ENCODE peak calls at places on chromosomes 16 and 17, in eight cellular contexts. One of them, this sample, is unnamed.

GRCh38 chr17:57861737-57862409 is 12.0 kb upstream of the MRPS23 start:
- DNase-seq in endothelial cell of umbilical vein: peak; percentile 26
- DNase-seq in transverse colon: peak; percentile 66
- DNase-seq in A549: peak; percentile 65
- DNase-seq in heart left ventricle: peak; percentile 81
- DNase-seq in body of pancreas: peak; percentile 85
- DNase-seq in suprapubic skin: peak; percentile 80
- DNase-seq in right lobe of liver: peak; percentile 65
- DNase-seq in this sample: peak; percentile 86

GRCh38 chr17:65467156-65467555 is 94.3 kb downstream of the AXIN2 start:
- DNase-seq in suprapubic skin: no peak
- DNase-seq in body of pancreas: no peak
- DNase-seq in A549: no peak
- DNase-seq in endothelial cell of umbilical vein: no peak
- DNase-seq in transverse colon: no peak
- DNase-seq in heart left ventricle: no peak
- DNase-seq in right lobe of liver: no peak
- DNase-seq in this sample: no peak

GRCh38 chr16:19167710-19168172 is 299 bp upstream of the SYT17 start:
- DNase-seq in endothelial cell of umbilical vein: peak; percentile 65
- DNase-seq in right lobe of liver: peak; percentile 85
- DNase-seq in A549: peak; percentile 90
- DNase-seq in transverse colon: peak; percentile 83
- DNase-seq in suprapubic skin: peak; percentile 68
- DNase-seq in body of pancreas: peak; percentile 70
- DNase-seq in heart left ventricle: peak; percentile 71
- DNase-seq in this sample: peak; percentile 75

GRCh38 chr16:53415504-53415903 is 18.8 kb upstream of the RBL2 start:
- DNase-seq in heart left ventricle: no peak
- DNase-seq in transverse colon: no peak
- DNase-seq in right lobe of liver: no peak
- DNase-seq in suprapubic skin: no peak
- DNase-seq in body of pancreas: no peak
- DNase-seq in A549: peak; percentile 22
- DNase-seq in endothelial cell of umbilical vein: no peak
- DNase-seq in this sample: no peak

GRCh38 chr17:17181666-17182600 is 24.2 kb downstream of the PLD6 start:
- DNase-seq in transverse colon: no peak
- DNase-seq in heart left ventricle: no peak
- DNase-seq in body of pancreas: no peak
- DNase-seq in suprapubic skin: no peak
- DNase-seq in A549: no peak
- DNase-seq in endothelial cell of umbilical vein: no peak
- DNase-seq in right lobe of liver: no peak
- DNase-seq in this sample: no peak

GRCh38 chr16:47480410-47480809 is 19.3 kb downstream of the PHKB start:
- DNase-seq in A549: no peak
- DNase-seq in endothelial cell of umbilical vein: no peak
- DNase-seq in transverse colon: no peak
- DNase-seq in right lobe of liver: no peak
- DNase-seq in heart left ventricle: no peak
- DNase-seq in body of pancreas: no peak
- DNase-seq in suprapubic skin: no peak
- DNase-seq in this sample: no peak

GRCh38 chr17:42508426-42509164 is 27.4 kb upstream of the NAGLU start:
- DNase-seq in right lobe of liver: no peak
- DNase-seq in transverse colon: no peak
- DNase-seq in endothelial cell of umbilical vein: peak; percentile 55
- DNase-seq in heart left ventricle: no peak
- DNase-seq in suprapubic skin: no peak
- DNase-seq in body of pancreas: no peak
- DNase-seq in A549: no peak
- DNase-seq in this sample: no peak

GRCh38 chr17:12180644-12181261 is 160.1 kb downstream of the MAP2K4 start:
- DNase-seq in A549: peak; percentile 74
- DNase-seq in right lobe of liver: no peak
- DNase-seq in body of pancreas: peak; percentile 25
- DNase-seq in endothelial cell of umbilical vein: peak; percentile 35
- DNase-seq in transverse colon: peak; percentile 11
- DNase-seq in heart left ventricle: no peak
- DNase-seq in suprapubic skin: no peak
- DNase-seq in this sample: peak; percentile 28

GRCh38 chr17:41629826-41630670 is 5.7 kb upstream of the KRT17 start:
- DNase-seq in heart left ventricle: no peak
- DNase-seq in suprapubic skin: no peak
- DNase-seq in A549: no peak
- DNase-seq in transverse colon: no peak
- DNase-seq in right lobe of liver: no peak
- DNase-seq in body of pancreas: no peak
- DNase-seq in endothelial cell of umbilical vein: no peak
- DNase-seq in this sample: no peak

GRCh38 chr17:68246271-68247028 is 1.4 kb upstream of the AMZ2 start:
- DNase-seq in right lobe of liver: no peak
- DNase-seq in body of pancreas: no peak
- DNase-seq in transverse colon: no peak
- DNase-seq in heart left ventricle: no peak
- DNase-seq in A549: peak; percentile 17
- DNase-seq in suprapubic skin: no peak
- DNase-seq in endothelial cell of umbilical vein: no peak
- DNase-seq in this sample: peak; percentile 69

GRCh38 chr16:49858200-49859129 is 2.6 kb upstream of the ZNF423 start:
- DNase-seq in right lobe of liver: peak; percentile 53
- DNase-seq in suprapubic skin: no peak
- DNase-seq in transverse colon: peak; percentile 58
- DNase-seq in body of pancreas: peak; percentile 64
- DNase-seq in endothelial cell of umbilical vein: peak; percentile 22
- DNase-seq in A549: peak; percentile 21
- DNase-seq in heart left ventricle: peak; percentile 58
- DNase-seq in this sample: peak; percentile 85

GRCh38 chr17:14919049-14919545 is 346.0 kb downstream of the PMP22 start:
- DNase-seq in body of pancreas: no peak
- DNase-seq in heart left ventricle: no peak
- DNase-seq in suprapubic skin: no peak
- DNase-seq in transverse colon: no peak
- DNase-seq in endothelial cell of umbilical vein: no peak
- DNase-seq in A549: no peak
- DNase-seq in right lobe of liver: no peak
- DNase-seq in this sample: no peak

GRCh38 chr17:73257516-73257915 is 4.2 kb downstream of the CPSF4L start:
- DNase-seq in A549: peak; percentile 27
- DNase-seq in endothelial cell of umbilical vein: no peak
- DNase-seq in body of pancreas: no peak
- DNase-seq in heart left ventricle: no peak
- DNase-seq in transverse colon: peak; percentile 13
- DNase-seq in right lobe of liver: no peak
- DNase-seq in suprapubic skin: peak; percentile 50
- DNase-seq in this sample: no peak

GRCh38 chr16:80231888-80232287 is 308.9 kb upstream of the DYNLRB2 start:
- DNase-seq in transverse colon: no peak
- DNase-seq in suprapubic skin: no peak
- DNase-seq in heart left ventricle: no peak
- DNase-seq in endothelial cell of umbilical vein: no peak
- DNase-seq in body of pancreas: no peak
- DNase-seq in A549: no peak
- DNase-seq in right lobe of liver: no peak
- DNase-seq in this sample: no peak

GRCh38 chr16:51707666-51708065 is 556.6 kb upstream of the SALL1 start:
- DNase-seq in A549: no peak
- DNase-seq in body of pancreas: no peak
- DNase-seq in transverse colon: no peak
- DNase-seq in right lobe of liver: no peak
- DNase-seq in suprapubic skin: no peak
- DNase-seq in heart left ventricle: no peak
- DNase-seq in endothelial cell of umbilical vein: no peak
- DNase-seq in this sample: no peak

GRCh38 chr16:51710930-51711563 is 560.0 kb upstream of the SALL1 start:
- DNase-seq in body of pancreas: no peak
- DNase-seq in A549: no peak
- DNase-seq in heart left ventricle: no peak
- DNase-seq in endothelial cell of umbilical vein: no peak
- DNase-seq in transverse colon: no peak
- DNase-seq in right lobe of liver: no peak
- DNase-seq in suprapubic skin: no peak
- DNase-seq in this sample: no peak

GRCh38 chr16:51705142-51705541 is 554.1 kb upstream of the SALL1 start:
- DNase-seq in transverse colon: no peak
- DNase-seq in A549: no peak
- DNase-seq in right lobe of liver: no peak
- DNase-seq in endothelial cell of umbilical vein: no peak
- DNase-seq in body of pancreas: no peak
- DNase-seq in heart left ventricle: no peak
- DNase-seq in suprapubic skin: no peak
- DNase-seq in this sample: no peak

GRCh38 chr16:51710186-51710585 is 559.1 kb upstream of the SALL1 start:
- DNase-seq in endothelial cell of umbilical vein: no peak
- DNase-seq in right lobe of liver: no peak
- DNase-seq in heart left ventricle: no peak
- DNase-seq in body of pancreas: no peak
- DNase-seq in transverse colon: no peak
- DNase-seq in suprapubic skin: no peak
- DNase-seq in A549: no peak
- DNase-seq in this sample: no peak

DNA sequence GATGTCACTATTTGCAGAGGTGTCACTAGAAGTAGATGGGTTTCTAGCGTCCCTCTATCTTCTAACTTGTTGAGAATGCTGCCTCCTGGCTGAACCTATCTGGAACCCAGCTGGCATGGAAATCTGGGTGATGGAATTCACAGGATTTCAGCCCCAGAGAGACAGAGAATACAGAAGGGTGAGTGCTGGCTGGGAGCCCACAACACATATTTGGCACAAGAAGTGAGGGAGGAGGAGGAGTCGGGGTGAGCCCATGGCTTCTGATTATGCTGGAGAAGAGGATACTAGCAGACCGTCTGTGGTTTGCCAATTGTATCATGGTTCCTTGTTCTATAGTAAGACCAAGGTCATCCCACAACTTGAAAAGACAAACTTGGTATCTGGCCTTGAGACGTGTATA is 557.8 kb upstream of the SALL1 start:
- DNase-seq in heart left ventricle: no peak
- DNase-seq in body of pancreas: no peak
- DNase-seq in A549: no peak
- DNase-seq in endothelial cell of umbilical vein: no peak
- DNase-seq in transverse colon: no peak
- DNase-seq in right lobe of liver: no peak
- DNase-seq in suprapubic skin: no peak
- DNase-seq in this sample: no peak
- H3K4me3 ChIP-seq in heart left ventricle: no peak overlapping the region
- H3K4me3 ChIP-seq in body of pancreas: no peak overlapping the region
- H3K4me3 ChIP-seq in A549: no peak overlapping the region
- H3K4me3 ChIP-seq in endothelial cell of umbilical vein: no peak overlapping the region
- H3K4me3 ChIP-seq in transverse colon: no peak overlapping the region
- H3K4me3 ChIP-seq in right lobe of liver: no peak overlapping the region
- H3K4me3 ChIP-seq in suprapubic skin: no peak overlapping the region
- H3K4me3 ChIP-seq in this sample: no peak overlapping the region

GRCh38 chr16:1379054-1379862 is 27.5 kb downstream of the GNPTG start:
- DNase-seq in body of pancreas: peak; percentile 80
- DNase-seq in suprapubic skin: peak; percentile 87
- DNase-seq in right lobe of liver: peak; percentile 95
- DNase-seq in endothelial cell of umbilical vein: peak; percentile 72
- DNase-seq in transverse colon: peak; percentile 72
- DNase-seq in A549: peak; percentile 79
- DNase-seq in heart left ventricle: peak; percentile 90
- DNase-seq in this sample: peak; percentile 99
- TF ChIP-seq POLR2A in body of pancreas: no peak
- TF ChIP-seq POLR2A in suprapubic skin: no peak
- TF ChIP-seq POLR2A in right lobe of liver: peak; percentile 37
- TF ChIP-seq POLR2A in endothelial cell of umbilical vein: peak; percentile 73
- TF ChIP-seq POLR2A in transverse colon: no peak
- TF ChIP-seq POLR2A in A549: peak; percentile 88
- TF ChIP-seq POLR2A in heart left ventricle: peak; percentile 36
- TF ChIP-seq POLR2A in this sample: peak; percentile 73

DNA sequence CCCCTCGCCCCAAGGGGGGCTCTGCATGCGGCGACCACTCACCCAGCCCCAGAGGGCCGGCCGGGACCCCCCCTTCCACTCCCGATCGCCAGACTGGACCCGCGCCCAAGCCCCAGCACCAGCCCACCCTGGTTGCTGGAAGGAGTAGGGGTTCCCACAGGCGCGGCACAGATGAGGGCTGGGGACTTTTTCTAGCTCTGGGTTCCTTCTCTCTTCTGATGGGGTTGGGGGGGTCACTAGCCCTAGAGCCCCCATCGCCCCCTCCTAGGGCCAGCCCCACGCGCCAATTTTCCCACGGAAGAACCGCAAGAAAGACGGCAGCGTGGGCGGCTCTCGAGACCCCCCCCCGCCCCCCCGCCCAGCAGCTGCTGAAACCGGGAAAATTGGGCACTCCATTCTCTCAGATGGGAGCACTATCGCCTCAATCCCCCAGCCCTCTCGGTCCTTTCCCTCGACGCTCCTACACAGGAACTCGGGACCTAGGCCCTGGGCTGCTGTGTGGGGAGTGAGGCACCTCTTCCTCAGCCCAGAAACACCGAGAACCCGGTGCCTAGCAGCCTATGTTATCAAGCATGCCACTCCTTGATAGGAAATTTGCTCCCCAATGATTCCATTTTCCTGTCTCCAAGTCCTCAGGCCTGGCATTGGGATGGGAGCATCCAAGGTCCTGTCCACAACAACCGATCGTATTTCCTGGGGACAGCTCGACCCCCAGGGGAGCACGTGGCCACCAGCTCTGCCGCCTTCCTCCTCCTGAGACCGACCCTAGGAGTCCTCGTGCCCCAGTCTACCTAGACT is 17.1 kb upstream of the CBX8 start:
- DNase-seq in body of pancreas: no peak
- DNase-seq in endothelial cell of umbilical vein: no peak
- DNase-seq in right lobe of liver: no peak
- DNase-seq in heart left ventricle: no peak
- DNase-seq in A549: no peak
- DNase-seq in transverse colon: no peak
- DNase-seq in suprapubic skin: no peak
- DNase-seq in this sample: no peak
- H3K4me3 ChIP-seq in body of pancreas: no peak overlapping the region
- H3K4me3 ChIP-seq in endothelial cell of umbilical vein: no peak overlapping the region
- H3K4me3 ChIP-seq in right lobe of liver: no peak overlapping the region
- H3K4me3 ChIP-seq in heart left ventricle: no peak overlapping the region
- H3K4me3 ChIP-seq in A549: peak overlapping the region; percentile 77
- H3K4me3 ChIP-seq in transverse colon: peak overlapping the region; percentile 35
- H3K4me3 ChIP-seq in suprapubic skin: peak overlapping the region; percentile 43
- H3K4me3 ChIP-seq in this sample: no peak overlapping the region

DNA sequence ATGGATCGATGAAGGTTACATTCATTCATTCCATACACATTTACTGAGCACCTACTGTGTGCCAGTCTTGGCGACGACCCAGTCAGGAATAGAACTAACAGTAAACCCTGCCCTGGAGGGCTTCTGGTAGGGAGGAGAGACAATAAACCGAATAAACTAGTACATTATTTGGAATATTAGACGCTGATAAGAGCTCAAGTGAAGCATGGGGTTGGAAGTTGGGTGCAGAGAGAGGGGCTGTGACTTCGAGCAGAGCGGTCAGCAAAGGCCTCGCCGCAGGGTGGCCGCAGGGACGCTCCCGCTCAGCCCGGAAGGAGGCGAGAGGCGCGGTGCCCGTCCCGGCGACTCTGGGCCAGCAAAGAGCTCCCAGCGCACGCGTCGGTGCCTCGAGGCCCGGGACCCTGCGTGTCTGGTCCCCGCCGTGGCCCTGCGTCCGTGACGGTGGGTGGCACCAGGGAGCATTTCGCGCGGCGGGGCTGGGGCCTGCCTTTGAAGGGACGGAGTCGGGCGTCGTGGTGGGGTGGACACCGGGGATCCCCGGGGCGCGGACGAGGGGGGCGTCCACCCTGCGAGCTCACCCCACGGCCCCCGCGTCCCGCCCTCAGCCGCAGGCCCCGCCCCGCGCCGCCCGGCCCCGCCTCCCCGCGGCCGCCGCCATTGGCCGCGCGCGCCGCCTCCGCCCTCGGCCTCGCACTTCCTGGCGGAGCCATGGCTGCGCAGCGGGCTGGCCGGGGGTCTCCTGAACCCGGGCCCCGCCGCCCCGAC is at the start of gene KLHL36:
- DNase-seq in A549: peak; percentile 46
- DNase-seq in suprapubic skin: peak; percentile 84
- DNase-seq in heart left ventricle: peak; percentile 54
- DNase-seq in endothelial cell of umbilical vein: peak; percentile 33
- DNase-seq in body of pancreas: peak; percentile 46
- DNase-seq in right lobe of liver: peak; percentile 74
- DNase-seq in transverse colon: peak; percentile 63
- DNase-seq in this sample: peak; percentile 44
- TF ChIP-seq POLR2A in A549: no peak
- TF ChIP-seq POLR2A in suprapubic skin: no peak
- TF ChIP-seq POLR2A in heart left ventricle: peak; percentile 28
- TF ChIP-seq POLR2A in endothelial cell of umbilical vein: peak; percentile 43
- TF ChIP-seq POLR2A in body of pancreas: peak; percentile 27
- TF ChIP-seq POLR2A in right lobe of liver: no peak
- TF ChIP-seq POLR2A in transverse colon: no peak
- TF ChIP-seq POLR2A in this sample: no peak